ENCODE peak calls at places on chromosomes 4 and X, in five cellular contexts. Q is heart left ventricle, D is body of pancreas, T is H54, N is transverse colon. F is an unnamed sample.

GRCh38 chr4:60452259-60452658 is 747.9 kb upstream of the ADGRL3 start:
- DNase-seq in Q (no peak), D (no peak), T (no peak), N (no peak), F (no peak)

GRCh38 chr4:3733195-3733594 is 33.0 kb upstream of the ADRA2C start:
- DNase-seq in Q (no peak), D (no peak), T (no peak), N (no peak), F (no peak)

GRCh38 chrX:11739796-11740195 is 18.2 kb upstream of the MSL3 start:
- DNase-seq in Q (no peak), D (no peak), T (no peak), N (no peak), F (no peak)

GRCh38 chrX:120566817-120567216 is 6.1 kb upstream of the CUL4B start:
- DNase-seq in Q (no peak), D (peak; percentile 26), T (no peak), N (no peak), F (no peak)

GRCh38 chr4:8819421-8820177 is 52.0 kb downstream of the HMX1 start:
- DNase-seq in Q (no peak), D (no peak), T (no peak), N (peak; percentile 5), F (no peak)

GRCh38 chr4:27248829-27249228 is 388.2 kb downstream of the STIM2 start:
- DNase-seq in Q (no peak), D (no peak), T (no peak), N (no peak), F (no peak)

GRCh38 chr4:16496501-16496900 is 270.2 kb upstream of the TAPT1 start:
- DNase-seq in Q (no peak), D (no peak), T (no peak), N (no peak), F (no peak)

GRCh38 chrX:155888139-155888538 is 7.0 kb downstream of the VAMP7 start:
- DNase-seq in Q (no peak), D (no peak), T (peak; percentile 13), N (no peak), F (no peak)

GRCh38 chr4:182880387-182881356 is 36.5 kb downstream of the DCTD start:
- DNase-seq in Q (peak; percentile 71), D (peak; percentile 10), T (no peak), N (peak; percentile 10), F (no peak)

GRCh38 chrX:56974408-56974807 is 20.9 kb downstream of the SPIN3 start:
- DNase-seq in Q (no peak), D (no peak), T (no peak), N (no peak), F (no peak)

GRCh38 chrX:56963377-56963776 is 32.0 kb downstream of the SPIN3 start:
- DNase-seq in Q (no peak), D (no peak), T (no peak), N (no peak), F (no peak)

GRCh38 chrX:56969559-56969958 is 25.8 kb downstream of the SPIN3 start:
- DNase-seq in Q (no peak), D (no peak), T (no peak), N (no peak), F (no peak)

DNA sequence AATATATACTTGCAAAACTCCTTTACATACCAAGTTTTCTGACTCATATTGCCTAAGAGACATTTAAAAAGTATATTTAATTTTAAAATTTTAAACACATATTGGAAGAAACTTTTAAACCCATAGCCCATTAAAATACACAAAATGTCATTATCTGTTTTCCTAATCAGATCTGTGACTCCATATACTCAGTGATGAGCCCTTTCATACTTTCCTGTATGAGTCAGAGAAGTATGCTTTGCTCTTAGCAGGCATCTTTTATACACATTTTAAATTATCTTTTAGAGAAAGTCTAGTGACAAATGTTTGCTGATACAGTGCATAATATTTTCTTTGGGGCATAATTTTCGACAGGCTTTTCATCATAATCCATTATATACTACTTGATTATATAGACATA is 26.4 kb downstream of the SPIN3 start:
- DNase-seq in Q (no peak), D (no peak), T (no peak), N (no peak), F (no peak)
- TF ChIP-seq POLR2A in Q (no peak), D (no peak), T (no peak), N (no peak), F (no peak)

GRCh38 chrX:72181178-72182125 is at the start of gene PIN4:
- DNase-seq in Q (peak; percentile 93), D (peak; percentile 89), T (peak; percentile 77), N (peak; percentile 90), F (peak; percentile 96)
- TF ChIP-seq POLR2A in Q (no peak), D (peak; percentile 65), T (peak; percentile 32), N (peak; percentile 51), F (no peak)

GRCh38 chr4:38233727-38234478 is 273.7 kb downstream of the PTTG2 start:
- DNase-seq in Q (peak; percentile 45), D (no peak), T (no peak), N (no peak), F (no peak)

GRCh38 chr4:38230121-38230728 is 270.0 kb downstream of the PTTG2 start:
- DNase-seq in Q (no peak), D (no peak), T (no peak), N (peak; percentile 82), F (no peak)

GRCh38 chr4:38230821-38231583 is 270.8 kb downstream of the PTTG2 start:
- DNase-seq in Q (no peak), D (no peak), T (no peak), N (no peak), F (no peak)

GRCh38 chr4:38232741-38233140 is 272.5 kb downstream of the PTTG2 start:
- DNase-seq in Q (no peak), D (no peak), T (no peak), N (no peak), F (no peak)

DNA sequence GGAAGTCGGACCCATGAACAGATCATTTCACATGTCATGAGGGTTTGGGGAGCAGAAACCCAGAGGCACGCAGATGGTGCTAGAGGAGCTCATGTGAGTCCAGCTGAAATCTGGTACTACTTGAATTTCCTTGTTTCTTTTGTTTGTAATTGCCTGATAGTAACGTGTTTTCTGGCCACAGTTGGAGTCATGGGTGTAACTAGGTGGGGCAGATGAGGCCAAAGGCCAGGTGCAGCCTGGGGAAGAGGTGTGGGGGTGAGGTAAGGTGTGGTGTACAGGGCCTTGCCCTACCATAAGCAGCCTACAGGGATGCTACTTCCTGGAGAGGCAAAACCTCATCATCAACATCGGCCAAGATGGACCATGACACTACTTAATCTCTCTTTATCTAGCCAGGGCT is 271.4 kb downstream of the PTTG2 start:
- DNase-seq in Q (no peak), D (no peak), T (no peak), N (peak; percentile 83), F (no peak)
- TF ChIP-seq POLR2A in Q (no peak), D (no peak), T (no peak), N (peak; percentile 84), F (no peak)

GRCh38 chr4:48836658-48837057 is 5.8 kb downstream of the OCIAD1 start:
- DNase-seq in Q (no peak), D (no peak), T (no peak), N (no peak), F (no peak)

GRCh38 chr4:48832571-48832970 is 1.7 kb downstream of the OCIAD1 start:
- DNase-seq in Q (no peak), D (no peak), T (no peak), N (no peak), F (no peak)

GRCh38 chr4:48831532-48832015 is 686 bp downstream of the OCIAD1 start:
- DNase-seq in Q (no peak), D (no peak), T (no peak), N (no peak), F (no peak)

GRCh38 chr4:48827622-48828021 is 3.3 kb upstream of the OCIAD1 start:
- DNase-seq in Q (no peak), D (no peak), T (no peak), N (no peak), F (no peak)

GRCh38 chr4:48830706-48831531 is at the start of gene OCIAD1:
- DNase-seq in Q (peak; percentile 99), D (peak; percentile 97), T (peak; percentile 84), N (peak; percentile 98), F (peak; percentile 98)
- TF ChIP-seq POLR2A in Q (no peak), D (peak; percentile 62), T (peak; percentile 44), N (peak; percentile 40), F (no peak)

DNA sequence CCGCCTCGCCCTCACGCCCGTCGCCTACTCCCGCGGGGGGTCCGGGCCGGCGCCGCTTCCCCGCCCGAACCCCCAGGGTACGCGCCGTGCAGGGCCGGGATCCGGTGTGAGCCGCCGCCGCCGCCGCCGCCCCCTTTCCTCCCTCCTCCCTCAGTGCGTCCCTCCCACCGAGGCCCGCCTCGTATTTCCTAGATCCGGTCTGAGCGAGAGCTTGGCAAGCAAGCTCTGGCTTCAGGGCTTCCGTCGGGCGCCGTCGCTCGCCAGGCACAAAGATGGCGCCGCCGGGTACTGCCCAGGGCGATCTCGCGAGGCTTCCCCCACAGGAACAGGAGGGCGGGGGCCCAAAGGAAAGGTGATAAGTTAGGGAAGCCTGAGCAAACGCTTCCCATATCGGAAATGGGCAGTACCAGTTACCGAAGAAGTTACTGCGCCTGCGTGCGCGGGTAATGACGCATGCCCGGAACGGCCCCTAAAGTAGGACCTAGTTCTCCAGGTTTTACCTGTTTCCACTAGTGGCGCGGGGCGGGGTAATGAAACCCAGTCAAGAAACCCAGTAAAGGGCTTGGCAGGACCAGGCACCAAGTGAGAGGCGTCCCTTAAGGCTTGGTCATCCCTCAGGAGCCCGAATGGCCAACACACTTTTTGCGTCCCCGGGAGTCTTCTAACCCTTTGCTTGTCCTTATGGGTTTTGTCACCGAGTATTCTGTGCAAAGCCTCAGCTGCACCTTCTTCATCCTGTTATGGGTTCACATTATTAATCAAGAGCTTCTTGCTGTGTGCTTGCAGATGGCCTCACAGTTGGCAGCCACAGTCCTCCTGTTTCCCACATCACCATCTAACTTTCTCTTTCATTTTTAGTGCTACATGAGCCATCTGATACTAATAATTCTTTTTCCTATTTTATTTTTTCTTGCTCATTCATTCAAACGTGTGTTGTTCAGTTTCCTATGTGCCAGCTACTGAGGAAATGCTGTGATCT is at the start of gene TAB3:
- DNase-seq in Q (peak; percentile 96), D (peak; percentile 96), T (peak; percentile 38), N (peak; percentile 95), F (peak; percentile 90)
- TF ChIP-seq POLR2A in Q (no peak), D (peak; percentile 70), T (peak; percentile 28), N (peak; percentile 28), F (no peak)

GRCh38 chrX:154367474-154368308 is 6.7 kb downstream of the FLNA start:
- DNase-seq in Q (no peak), D (no peak), T (no peak), N (no peak), F (no peak)

GRCh38 chrX:154370300-154370881 is 4.0 kb downstream of the FLNA start:
- DNase-seq in Q (peak; percentile 63), D (no peak), T (no peak), N (no peak), F (no peak)

GRCh38 chrX:154366666-154367055 is 7.8 kb downstream of the FLNA start:
- DNase-seq in Q (peak; percentile 76), D (no peak), T (no peak), N (no peak), F (no peak)

GRCh38 chrX:154369453-154370299 is 4.8 kb downstream of the FLNA start:
- DNase-seq in Q (peak; percentile 88), D (peak; percentile 53), T (peak; percentile 78), N (peak; percentile 64), F (peak; percentile 95)

GRCh38 chrX:154368630-154369452 is 5.6 kb downstream of the FLNA start:
- DNase-seq in Q (peak; percentile 82), D (peak; percentile 39), T (peak; percentile 78), N (peak; percentile 75), F (peak; percentile 75)
- TF ChIP-seq POLR2A in Q (no peak), D (peak; percentile 54), T (peak; percentile 39), N (no peak), F (no peak)

GRCh38 chrX:53683556-53684414 is 2.7 kb downstream of the HUWE1 start:
- DNase-seq in Q (peak; percentile 94), D (peak; percentile 92), T (peak; percentile 23), N (peak; percentile 94), F (peak; percentile 97)
- TF ChIP-seq POLR2A in Q (no peak), D (peak; percentile 83), T (peak; percentile 58), N (peak; percentile 66), F (no peak)

F was measured in lower leg skin.